ENCODE peak calls at places on chromosomes 2 and 18, in five cellular contexts. F, R, P, C and U are unnamed samples.

GRCh38 chr2:37322368-37322767 is 2.3 kb downstream of the PRKD3 start:
- DNase-seq in P (no peak), F (no peak), R (no peak), C (peak; percentile 37), U (no peak)

GRCh38 chr2:72113847-72114692 is 33.6 kb downstream of the CYP26B1 start:
- DNase-seq in P (no peak), C (no peak), R (no peak), F (no peak), U (no peak)

GRCh38 chr2:184769686-184770085 is 171.4 kb downstream of the ZNF804A start:
- DNase-seq in P (no peak), C (no peak), R (no peak), F (no peak), U (no peak)

GRCh38 chr2:70523996-70524965 is 29.3 kb downstream of the TGFA start:
- DNase-seq in R (peak; percentile 80), C (peak; percentile 9), P (no peak), F (peak; percentile 26), U (peak; percentile 78)

GRCh38 chr2:98463988-98464771 is 19.5 kb downstream of the INPP4A start:
- DNase-seq in F (no peak), R (no peak), C (no peak), P (no peak), U (no peak)

GRCh38 chr18:13548944-13549878 is 177.1 kb downstream of the FAM210A start:
- DNase-seq in F (no peak), P (no peak), R (no peak), C (no peak), U (no peak)

GRCh38 chr2:240932001-240932723 is 26.0 kb downstream of the CROCC2 start:
- DNase-seq in R (no peak), C (no peak), P (no peak), F (no peak), U (no peak)

GRCh38 chr2:239800785-239801184 is 224.4 kb downstream of the NDUFA10 start:
- DNase-seq in F (no peak), C (no peak), P (no peak), R (no peak), U (no peak)

GRCh38 chr18:39215920-39216319 is 1650.3 kb upstream of the CELF4 start:
- DNase-seq in P (no peak), F (no peak), C (peak; percentile 35), R (no peak), U (no peak)

GRCh38 chr18:58263055-58263732 is 219.2 kb downstream of the NEDD4L start:
- DNase-seq in F (no peak), R (peak; percentile 18), C (peak; percentile 78), P (no peak), U (no peak)